ENCODE peak calls at places on chromosomes 4 and X, in ten cellular contexts. N is endodermal cell; G is suprapubic skin; A is CD8-positive, alpha-beta memory T cell; K is cardiac muscle cell; T is CD4-positive, alpha-beta memory T cell; Z is OCI-LY7; F is heart left ventricle; P is adrenal gland; S is endothelial cell of umbilical vein. E is an unnamed sample. For H3K9me3 and H3K4me1, the result is how much of the 10 kb centered on the place peaks cover.

GRCh38 chr4:76488905-76489798 is 54.1 kb downstream of the SHROOM3 start:
- DNase-seq in N (no peak), G (no peak), A (no peak), K (no peak), T (no peak), Z (no peak), F (no peak), P (no peak), S (no peak), E (no peak)

GRCh38 chr4:73620115-73620792 is at the start of gene RASSF6:
- DNase-seq in N (peak), G (no peak), A (no peak), K (peak), T (no peak), Z (peak), F (no peak), P (no peak), S (no peak), E (no peak)

GRCh38 chrX:134163836-134164235 is 73.1 kb upstream of the CCDC160 start:
- DNase-seq in N (no peak), G (no peak), A (no peak), K (no peak), T (no peak), Z (no peak), F (no peak), P (no peak), S (no peak), E (no peak)

GRCh38 chr4:188053302-188053701 is 56.1 kb downstream of the TRIML2 start:
- DNase-seq in N (peak), G (no peak), A (no peak), K (no peak), T (no peak), Z (no peak), F (no peak), P (no peak), S (no peak), E (no peak)

GRCh38 chr4:106238819-106239420 is 77.1 kb downstream of the TBCK start:
- DNase-seq in N (peak), G (no peak), A (no peak), K (peak), T (no peak), Z (peak), F (no peak), P (no peak), S (peak), E (no peak)

GRCh38 chr4:52655505-52655904 is 3.6 kb downstream of the USP46 start:
- DNase-seq in N (no peak), G (no peak), A (no peak), K (no peak), T (no peak), Z (no peak), F (no peak), P (no peak), S (no peak), E (no peak)

GRCh38 chr4:15729910-15730533 is 27.2 kb downstream of the BST1 start:
- DNase-seq in N (no peak), G (no peak), A (peak), K (peak), T (no peak), Z (peak), F (peak), P (no peak), S (peak), E (no peak)

GRCh38 chr4:7419961-7420660 is 14.6 kb downstream of the PSAPL1 start:
- DNase-seq in N (peak), G (peak), A (no peak), K (no peak), T (no peak), Z (no peak), F (no peak), P (peak), S (no peak), E (peak)

GRCh38 chrX:39450578-39450977 is 647.2 kb downstream of the BCOR start:
- DNase-seq in N (no peak), G (no peak), A (peak), K (peak), T (no peak), Z (no peak), F (no peak), P (no peak), S (no peak), E (no peak)

GRCh38 chrX:71543316-71543715 is 10.4 kb downstream of the OGT start:
- DNase-seq in N (no peak), G (no peak), A (no peak), K (no peak), T (peak), Z (no peak), F (no peak), P (peak), S (peak), E (no peak)

GRCh38 chr4:60744767-60745166 is 455.4 kb upstream of the ADGRL3 start:
- DNase-seq in N (peak), G (no peak), A (no peak), K (no peak), T (no peak), Z (no peak), F (no peak), P (no peak), S (no peak), E (no peak)

GRCh38 chrX:154596290-154596929 is 11.5 kb downstream of the CTAG1A start:
- DNase-seq in N (peak), G (no peak), A (no peak), K (peak), T (no peak), Z (no peak), F (no peak), P (no peak), S (no peak), E (no peak)
- H3K9me3 ChIP-seq in N (under half), G (under half), A (under half), K (under half), T (under half), Z (under half), F (under half), P (under half), S (under half), E (under half)

GRCh38 chr4:42626629-42627028 is 30.3 kb downstream of the ATP8A1 start:
- DNase-seq in N (no peak), G (no peak), A (no peak), K (no peak), T (no peak), Z (no peak), F (no peak), P (no peak), S (no peak), E (no peak)
- H3K4me1 ChIP-seq in N (under half), G (under half), A (half or more), K (under half), T (under half), Z (half or more), F (under half), P (under half), S (under half), E (under half)

GRCh38 chr4:49221209-49221608 is 235.1 kb downstream of the CWH43 start:
- DNase-seq in N (no peak), G (no peak), A (no peak), K (no peak), T (no peak), Z (no peak), F (no peak), P (no peak), S (no peak), E (no peak)
- H3K9me3 ChIP-seq in N (half or more), G (under half), A (under half), K (under half), T (under half), Z (under half), F (under half), P (under half), S (under half), E (under half)

GRCh38 chr4:2856266-2856665 is 12.6 kb downstream of the ADD1 start:
- DNase-seq in N (no peak), G (no peak), A (no peak), K (no peak), T (no peak), Z (no peak), F (no peak), P (no peak), S (no peak), E (no peak)
- H3K4me1 ChIP-seq in N (under half), G (half or more), A (half or more), K (under half), T (half or more), Z (under half), F (half or more), P (half or more), S (under half), E (under half)

GRCh38 chrX:45748443-45748842 is 547.8 kb upstream of the DIPK2B start:
- DNase-seq in N (no peak), G (no peak), A (no peak), K (no peak), T (no peak), Z (no peak), F (no peak), P (no peak), S (no peak), E (no peak)
- H3K9me3 ChIP-seq in N (under half), G (under half), A (under half), K (under half), T (under half), Z (under half), F (under half), P (under half), S (under half), E (under half)

GRCh38 chr4:38160487-38161207 is 200.4 kb downstream of the PTTG2 start:
- DNase-seq in N (peak), G (no peak), A (peak), K (no peak), T (peak), Z (no peak), F (no peak), P (peak), S (peak), E (no peak)

GRCh38 chr4:38163216-38164006 is 203.2 kb downstream of the PTTG2 start:
- DNase-seq in N (no peak), G (no peak), A (no peak), K (no peak), T (no peak), Z (no peak), F (no peak), P (no peak), S (peak), E (no peak)

GRCh38 chr4:38161208-38162113 is 201.3 kb downstream of the PTTG2 start:
- DNase-seq in N (no peak), G (no peak), A (no peak), K (no peak), T (no peak), Z (no peak), F (no peak), P (no peak), S (peak), E (no peak)

GRCh38 chr4:38164346-38164745 is 204.1 kb downstream of the PTTG2 start:
- DNase-seq in N (no peak), G (no peak), A (no peak), K (no peak), T (no peak), Z (no peak), F (no peak), P (no peak), S (no peak), E (no peak)

GRCh38 chr4:38162240-38162784 is 202.1 kb downstream of the PTTG2 start:
- DNase-seq in N (no peak), G (no peak), A (no peak), K (no peak), T (no peak), Z (no peak), F (no peak), P (peak), S (peak), E (no peak)
- H3K4me1 ChIP-seq in N (under half), G (under half), A (under half), K (under half), T (under half), Z (under half), F (under half), P (under half), S (under half), E (under half)

DNA sequence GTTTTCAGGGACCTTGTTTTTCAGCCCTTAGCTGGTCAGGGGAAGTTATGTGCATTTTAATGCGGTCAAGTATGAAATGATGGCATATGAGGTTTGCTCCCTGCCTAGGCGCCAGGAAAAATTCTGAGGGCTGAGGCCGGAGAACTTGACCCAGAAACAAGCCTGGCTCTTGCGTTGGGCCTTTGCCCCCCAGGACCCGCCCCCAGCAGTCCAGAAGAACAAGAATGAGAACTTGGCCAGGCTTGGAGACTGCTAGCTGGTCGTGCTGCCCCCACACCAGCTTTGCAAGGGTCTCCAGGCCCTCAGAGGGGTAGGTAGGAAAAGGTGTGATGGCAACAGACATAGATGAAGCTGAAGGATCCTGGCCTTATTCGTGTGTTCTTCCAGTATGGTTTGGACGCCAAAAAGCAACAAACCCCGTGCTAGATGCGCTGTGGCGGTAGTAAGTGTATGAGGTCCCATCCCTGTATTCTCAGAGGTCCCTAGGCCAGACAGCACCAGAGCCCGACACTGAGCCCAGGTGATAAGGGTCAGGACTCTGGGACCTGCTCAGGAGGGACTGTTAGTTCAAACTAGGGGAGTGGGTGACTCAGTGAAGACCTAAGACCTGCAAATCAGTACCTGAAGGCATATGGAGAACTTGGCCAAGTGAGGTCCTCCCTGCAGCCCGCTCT is 10.5 kb downstream of the NKX3-2 start:
- DNase-seq in N (peak), G (no peak), A (no peak), K (no peak), T (no peak), Z (no peak), F (no peak), P (no peak), S (no peak), E (no peak)
- H3K9me3 ChIP-seq in N (under half), G (under half), A (under half), K (under half), T (under half), Z (under half), F (under half), P (under half), S (under half), E (under half)

GRCh38 chr4:2860391-2861348 is 17.0 kb downstream of the ADD1 start:
- DNase-seq in N (peak), G (no peak), A (no peak), K (peak), T (no peak), Z (no peak), F (peak), P (peak), S (peak), E (no peak)
- H3K4me1 ChIP-seq in N (under half), G (half or more), A (half or more), K (half or more), T (half or more), Z (under half), F (half or more), P (half or more), S (half or more), E (half or more)

GRCh38 chrX:2192584-2193272 is 308.0 kb downstream of the DHRSX start:
- DNase-seq in N (peak), G (no peak), A (no peak), K (no peak), T (no peak), Z (no peak), F (no peak), P (no peak), S (no peak), E (no peak)
- H3K9me3 ChIP-seq in N (under half), G (under half), A (under half), K (under half), T (under half), Z (under half), F (under half), P (under half), S (under half), E (under half)

GRCh38 chrX:153926863-153927685 is 1.0 kb upstream of the ARHGAP4 start:
- DNase-seq in N (no peak), G (no peak), A (peak), K (no peak), T (peak), Z (peak), F (peak), P (peak), S (peak), E (peak)

GRCh38 chrX:153925387-153925738 is 701 bp downstream of the ARHGAP4 start:
- DNase-seq in N (no peak), G (no peak), A (peak), K (no peak), T (peak), Z (peak), F (no peak), P (no peak), S (no peak), E (no peak)

GRCh38 chrX:153926594-153926862 is 464 bp upstream of the ARHGAP4 start:
- DNase-seq in N (no peak), G (no peak), A (no peak), K (no peak), T (no peak), Z (no peak), F (no peak), P (no peak), S (no peak), E (no peak)

GRCh38 chrX:153927686-153927935 is 1.5 kb upstream of the ARHGAP4 start:
- DNase-seq in N (no peak), G (no peak), A (no peak), K (no peak), T (no peak), Z (no peak), F (no peak), P (no peak), S (no peak), E (no peak)

GRCh38 chrX:153925739-153926593 is at the start of gene ARHGAP4:
- DNase-seq in N (no peak), G (no peak), A (peak), K (no peak), T (peak), Z (peak), F (no peak), P (no peak), S (no peak), E (no peak)
- H3K4me1 ChIP-seq in N (under half), G (half or more), A (under half), K (under half), T (under half), Z (under half), F (under half), P (under half), S (half or more), E (under half)